ENCODE peak calls at places on chromosomes 11 and 22, in six cellular contexts. L is IMR-90, J is mesendoderm, C is mesenchymal stem cell, B is trophoblast cell, F is H1. V is an unnamed sample.

GRCh38 chr11:77361184-77361583 is 59.7 kb upstream of the GDPD4 start:
- DNase-seq in L (peak; percentile 63), J (peak; percentile 94), C (peak; percentile 17), B (no peak), F (no peak), V (no peak)

GRCh38 chr11:103397369-103397768 is 288.1 kb downstream of the DYNC2H1 start:
- DNase-seq in L (peak; percentile 78), J (no peak), C (peak; percentile 10), B (no peak), F (no peak), V (no peak)

GRCh38 chr11:94544582-94544831 is 786 bp downstream of the FUT4 start:
- DNase-seq in L (no peak), J (peak; percentile 38), C (no peak), B (no peak), F (no peak), V (no peak)

GRCh38 chr11:134572741-134573675 is 161.0 kb upstream of the B3GAT1 start:
- DNase-seq in L (no peak), J (no peak), C (no peak), B (no peak), F (no peak), V (no peak)

GRCh38 chr11:73760066-73760679 is 701 bp downstream of the RAB6A start:
- DNase-seq in L (peak; percentile 11), J (peak; percentile 52), C (peak; percentile 73), B (no peak), F (no peak), V (no peak)

GRCh38 chr11:112298535-112298934 is 37.9 kb upstream of the PLET1 start:
- DNase-seq in L (no peak), J (no peak), C (no peak), B (no peak), F (no peak), V (no peak)

GRCh38 chr11:2273311-2273710 is 2.9 kb upstream of the ASCL2 start:
- DNase-seq in L (no peak), J (no peak), C (no peak), B (no peak), F (no peak), V (no peak)

GRCh38 chr22:47192651-47193437 is 430.4 kb downstream of the TBC1D22A start:
- DNase-seq in L (no peak), J (no peak), C (no peak), B (no peak), F (no peak), V (no peak)

GRCh38 chr11:97325693-97326092 is 935.9 kb downstream of the JRKL start:
- DNase-seq in L (no peak), J (no peak), C (no peak), B (no peak), F (no peak), V (no peak)

GRCh38 chr11:34599406-34599901 is 21.4 kb upstream of the EHF start:
- DNase-seq in L (peak; percentile 79), J (no peak), C (peak; percentile 24), B (no peak), F (no peak), V (no peak)

GRCh38 chr22:46093796-46094195 is 56.5 kb upstream of the PPARA start:
- DNase-seq in L (no peak), J (no peak), C (no peak), B (no peak), F (no peak), V (no peak)

GRCh38 chr22:41508770-41509170 is 35.5 kb downstream of the POLR3H start:
- DNase-seq in L (no peak), J (no peak), C (no peak), B (no peak), F (no peak), V (no peak)

GRCh38 chr11:12013771-12014170 is 5.3 kb upstream of the DKK3 start:
- DNase-seq in L (no peak), J (peak; percentile 38), C (no peak), B (no peak), F (no peak), V (no peak)

GRCh38 chr11:20102393-20102792 is 57.9 kb downstream of the DBX1 start:
- DNase-seq in L (no peak), J (no peak), C (no peak), B (no peak), F (no peak), V (no peak)

GRCh38 chr22:45935573-45935972 is 41.4 kb downstream of the WNT7B start:
- DNase-seq in L (no peak), J (no peak), C (no peak), B (no peak), F (no peak), V (no peak)

GRCh38 chr11:94308024-94308423 is 3.6 kb downstream of the IZUMO1R start:
- DNase-seq in L (no peak), J (no peak), C (no peak), B (no peak), F (no peak), V (no peak)

GRCh38 chr11:113162590-113162961 is 151.8 kb upstream of the TTC12 start:
- DNase-seq in L (no peak), J (no peak), C (no peak), B (no peak), F (no peak), V (no peak)

GRCh38 chr11:128913806-128914205 is 22.6 kb downstream of the KCNJ5 start:
- DNase-seq in L (no peak), J (no peak), C (no peak), B (no peak), F (no peak), V (no peak)

GRCh38 chr22:19703869-19704268 is 10.4 kb upstream of the SEPTIN5 start:
- DNase-seq in L (no peak), J (no peak), C (no peak), B (no peak), F (no peak), V (no peak)
- H3K4ac ChIP-seq in L (no peak overlapping the region), J (no peak overlapping the region), C (no peak overlapping the region), B (no peak overlapping the region), F (no peak overlapping the region), V (no peak overlapping the region)

GRCh38 chr11:76235233-76236091 is 29.2 kb upstream of the WNT11 start:
- DNase-seq in L (peak; percentile 91), J (peak; percentile 98), C (peak; percentile 96), B (peak; percentile 91), F (peak; percentile 89), V (peak; percentile 98)

GRCh38 chr11:76233936-76234703 is 27.8 kb upstream of the WNT11 start:
- DNase-seq in L (no peak), J (no peak), C (peak; percentile 26), B (peak; percentile 64), F (no peak), V (no peak)

GRCh38 chr11:76236092-76237026 is 30.1 kb upstream of the WNT11 start:
- DNase-seq in L (peak; percentile 33), J (peak; percentile 79), C (peak; percentile 71), B (peak; percentile 12), F (no peak), V (no peak)

GRCh38 chr11:76233196-76233921 is 27.1 kb upstream of the WNT11 start:
- DNase-seq in L (no peak), J (no peak), C (no peak), B (peak; percentile 7), F (no peak), V (no peak)

GRCh38 chr11:76234704-76235232 is 28.5 kb upstream of the WNT11 start:
- DNase-seq in L (no peak), J (no peak), C (peak; percentile 86), B (no peak), F (no peak), V (no peak)
- H2AK5ac ChIP-seq in L (no peak overlapping the region), J (no peak overlapping the region), C (no peak overlapping the region), B (no peak overlapping the region), F (no peak overlapping the region), V (peak overlapping the region; percentile 8)

GRCh38 chr11:66344550-66345315 is at the start of gene BRMS1:
- DNase-seq in L (peak; percentile 97), J (peak; percentile 99), C (peak; percentile 98), B (peak; percentile 97), F (peak; percentile 86), V (peak; percentile 96)

GRCh38 chr11:66346476-66347424 is 679 bp downstream of the B4GAT1 start:
- DNase-seq in L (no peak), J (no peak), C (no peak), B (no peak), F (no peak), V (no peak)

GRCh38 chr11:66345316-66345649 is 379 bp upstream of the BRMS1 start:
- DNase-seq in L (no peak), J (no peak), C (no peak), B (no peak), F (no peak), V (no peak)

GRCh38 chr11:66347425-66348276 is at the start of gene B4GAT1:
- DNase-seq in L (peak; percentile 93), J (peak; percentile 93), C (peak; percentile 93), B (peak; percentile 88), F (peak; percentile 74), V (peak; percentile 92)

GRCh38 chr11:66349084-66349386 is 1.6 kb upstream of the B4GAT1 start:
- DNase-seq in L (no peak), J (no peak), C (no peak), B (no peak), F (no peak), V (no peak)
- H3K4me3 ChIP-seq in L (no peak overlapping the region), J (no peak overlapping the region), C (no peak overlapping the region), B (no peak overlapping the region), F (no peak overlapping the region), V (no peak overlapping the region)

DNA sequence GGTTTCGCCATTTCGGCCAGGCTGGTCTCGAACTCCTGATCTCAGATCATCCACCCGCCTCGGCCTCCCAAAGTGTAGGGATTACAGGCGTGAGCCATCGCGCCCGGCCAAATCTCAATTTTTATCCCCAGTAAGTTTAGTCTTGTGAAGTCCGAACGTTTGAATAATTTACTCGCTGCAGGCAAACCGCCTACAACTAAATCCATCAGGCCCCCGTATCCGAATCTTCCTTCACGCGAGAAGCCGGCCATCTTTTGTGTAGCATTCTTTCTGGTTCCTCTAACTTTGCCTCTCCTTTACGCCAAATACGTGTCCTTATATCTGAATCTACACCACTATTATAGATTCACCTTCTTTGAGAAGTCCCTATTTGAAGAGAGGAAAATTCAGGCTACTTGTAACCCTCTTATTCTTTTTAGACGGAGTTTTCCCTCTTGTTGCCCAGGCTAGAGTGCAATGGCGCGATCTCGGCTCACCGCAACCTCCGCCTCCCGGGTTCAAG is 581 bp upstream of the EIF3L start:
- DNase-seq in L (peak; percentile 16), J (peak; percentile 47), C (peak; percentile 39), B (peak; percentile 42), F (no peak), V (no peak)
- H3K4ac ChIP-seq in L (peak overlapping the region; percentile 74), J (peak overlapping the region; percentile 75), C (peak overlapping the region; percentile 78), B (no peak overlapping the region), F (no peak overlapping the region), V (no peak overlapping the region)